ENCODE peak calls at places on chromosomes 11 and 22, in seven cellular contexts. X, F, W, K, Z, T and R are unnamed samples.

GRCh38 chr22:19292262-19293230 is 1.0 kb upstream of the CLTCL1 start:
- DNase-seq in X (no peak), W (peak), T (peak), F (peak), Z (peak), K (no peak), R (peak)

GRCh38 chr22:31199187-31199586 is 12.9 kb upstream of the LIMK2 start:
- DNase-seq in X (no peak), W (no peak), F (no peak), Z (no peak), T (no peak), K (no peak), R (no peak)

GRCh38 chr11:27991731-27992130 is 116.2 kb downstream of the KIF18A start:
- DNase-seq in X (no peak), K (no peak), T (peak), Z (peak), W (no peak), F (no peak), R (no peak)

GRCh38 chr11:119422505-119423416 is at the start of gene THY1:
- DNase-seq in T (no peak), Z (peak), W (no peak), F (no peak), K (peak), X (no peak), R (no peak)

GRCh38 chr11:33779849-33780528 is 5.7 kb upstream of the FBXO3 start:
- DNase-seq in W (no peak), Z (peak), K (peak), F (no peak), T (peak), X (no peak), R (peak)

GRCh38 chr11:33976351-33977199 is 75.0 kb upstream of the CAPRIN1 start:
- DNase-seq in T (no peak), K (no peak), Z (peak), W (no peak), X (no peak), F (no peak), R (no peak)

GRCh38 chr11:75425422-75425821 is 7.6 kb downstream of the KLHL35 start:
- DNase-seq in W (peak), F (no peak), K (no peak), X (no peak), T (no peak), Z (no peak), R (no peak)

GRCh38 chr11:113446112-113446511 is 29.1 kb downstream of the DRD2 start:
- DNase-seq in Z (peak), T (peak), K (peak), W (no peak), F (no peak), X (no peak), R (peak)

GRCh38 chr11:100328626-100329340 is 358.3 kb upstream of the ARHGAP42 start:
- DNase-seq in X (no peak), T (no peak), K (no peak), W (no peak), F (no peak), Z (peak), R (peak)

GRCh38 chr11:12223771-12224536 is 113.6 kb downstream of the MICAL2 start:
- DNase-seq in Z (no peak), T (no peak), X (no peak), W (no peak), K (no peak), F (peak), R (peak)

GRCh38 chr22:41598081-41598480 is 8.4 kb upstream of the PMM1 start:
- DNase-seq in F (no peak), K (peak), Z (peak), X (no peak), T (peak), W (peak), R (peak)

GRCh38 chr11:2100361-2101170 is 38.6 kb downstream of the IGF2 start:
- DNase-seq in K (no peak), F (peak), W (peak), X (no peak), Z (no peak), T (no peak), R (no peak)

GRCh38 chr11:130029137-130029536 is 26.5 kb upstream of the PRDM10 start:
- DNase-seq in Z (no peak), W (no peak), T (peak), F (no peak), X (no peak), K (no peak), R (peak)

GRCh38 chr11:104654414-104654813 is 243.8 kb downstream of the CASP12 start:
- DNase-seq in T (no peak), K (no peak), W (no peak), F (no peak), X (no peak), Z (no peak), R (no peak)

GRCh38 chr11:115985896-115986295 is 481.7 kb upstream of the CADM1 start:
- DNase-seq in T (peak), W (no peak), F (no peak), Z (no peak), X (no peak), K (no peak), R (no peak)

GRCh38 chr11:121544956-121545355 is 92.2 kb upstream of the SORL1-AS1 start:
- DNase-seq in W (no peak), K (no peak), Z (no peak), T (no peak), X (no peak), F (no peak), R (no peak)

GRCh38 chr11:97461934-97462333 is 1072.1 kb downstream of the JRKL start:
- DNase-seq in X (no peak), K (no peak), Z (no peak), W (no peak), F (no peak), T (no peak), R (no peak)

GRCh38 chr22:20566420-20567260 is 59.2 kb downstream of the MED15 start:
- DNase-seq in F (peak), T (peak), W (no peak), X (no peak), Z (peak), K (peak), R (peak)

GRCh38 chr11:128480066-128480465 is 107.3 kb downstream of the ETS1 start:
- DNase-seq in Z (no peak), T (no peak), W (no peak), K (no peak), F (no peak), X (no peak), R (no peak)

GRCh38 chr11:66967670-66968425 is 7.3 kb upstream of the C11orf86 start:
- DNase-seq in T (peak), Z (peak), F (no peak), K (peak), W (no peak), X (no peak), R (peak)

GRCh38 chr22:30970356-30970746 is 1.3 kb downstream of the TUG1 start:
- DNase-seq in K (no peak), W (no peak), Z (no peak), T (no peak), F (no peak), X (no peak), R (no peak)

GRCh38 chr11:119338318-119338890 is 2.3 kb downstream of the C1QTNF5 start:
- DNase-seq in F (peak), X (no peak), W (no peak), Z (peak), K (peak), T (peak), R (peak)

GRCh38 chr22:20957118-20957690 is 9.9 kb upstream of the AIFM3 start:
- DNase-seq in Z (no peak), K (no peak), F (peak), T (no peak), W (peak), X (no peak), R (no peak)

GRCh38 chr11:102453286-102453797 is 777 bp upstream of the TMEM123 start:
- DNase-seq in K (no peak), Z (peak), F (no peak), X (no peak), W (no peak), T (no peak), R (peak)

GRCh38 chr11:35324981-35325380 is 94.4 kb downstream of the SLC1A2 start:
- DNase-seq in W (no peak), X (no peak), K (no peak), F (no peak), T (peak), Z (peak), R (peak)

GRCh38 chr22:18090286-18090685 is 12.5 kb downstream of the PEX26 start:
- DNase-seq in X (no peak), T (no peak), K (no peak), W (no peak), Z (no peak), F (no peak), R (no peak)

GRCh38 chr22:18088825-18089568 is 11.2 kb downstream of the PEX26 start:
- DNase-seq in Z (no peak), X (no peak), T (no peak), K (no peak), F (peak), W (no peak), R (no peak)

GRCh38 chr22:18091478-18091877 is 13.7 kb downstream of the PEX26 start:
- DNase-seq in F (no peak), T (peak), Z (peak), X (no peak), K (no peak), W (no peak), R (no peak)

GRCh38 chr22:18093661-18094060 is 15.9 kb downstream of the PEX26 start:
- DNase-seq in K (no peak), T (no peak), F (no peak), W (no peak), Z (no peak), X (no peak), R (no peak)

GRCh38 chr22:18091916-18092526 is 14.2 kb downstream of the PEX26 start:
- DNase-seq in T (peak), X (no peak), Z (peak), W (peak), F (peak), K (peak), R (peak)
- H3K4me3 ChIP-seq in T (peak), X (peak), Z (peak), W (peak), F (peak), K (no peak), R (no peak)

DNA sequence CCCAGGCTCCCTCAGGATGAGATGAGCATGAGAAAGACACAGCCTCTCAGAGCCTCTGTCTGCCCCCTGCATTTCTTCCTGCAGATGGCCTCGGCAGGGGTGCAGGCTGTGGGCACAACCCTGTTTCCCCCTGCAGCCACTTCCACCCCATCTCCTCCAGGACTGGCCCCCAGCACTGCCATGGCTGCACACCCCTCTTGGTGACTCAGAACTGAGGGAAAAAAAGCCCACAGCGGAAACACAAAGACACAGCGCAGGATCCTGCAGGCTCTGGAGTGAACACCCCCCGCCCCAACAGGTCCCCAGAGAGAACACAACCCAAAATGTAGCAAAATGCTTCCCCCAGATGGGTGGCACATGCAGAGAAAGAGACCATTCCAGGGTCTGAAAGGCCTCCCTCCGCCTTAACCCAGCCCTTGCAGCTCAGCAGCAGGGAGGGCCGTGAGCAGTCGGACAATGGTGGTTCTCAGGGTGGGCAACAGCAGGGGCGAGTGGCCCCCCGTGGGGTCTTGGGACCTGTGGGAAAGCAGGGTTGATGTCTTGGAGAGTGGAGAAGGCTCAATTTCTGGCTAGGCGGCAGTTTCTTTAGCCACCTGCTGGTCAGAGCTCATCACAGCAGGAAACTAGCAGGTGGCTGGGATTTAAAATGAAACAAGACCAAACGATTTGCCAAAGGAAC is 8.0 kb downstream of the TUBGCP6 start:
- DNase-seq in Z (peak), F (no peak), T (peak), X (no peak), K (peak), W (no peak), R (peak)
- TF ChIP-seq CTCF in Z (peak), F (peak), T (peak), X (peak), K (peak), W (no peak), R (peak)

DNA sequence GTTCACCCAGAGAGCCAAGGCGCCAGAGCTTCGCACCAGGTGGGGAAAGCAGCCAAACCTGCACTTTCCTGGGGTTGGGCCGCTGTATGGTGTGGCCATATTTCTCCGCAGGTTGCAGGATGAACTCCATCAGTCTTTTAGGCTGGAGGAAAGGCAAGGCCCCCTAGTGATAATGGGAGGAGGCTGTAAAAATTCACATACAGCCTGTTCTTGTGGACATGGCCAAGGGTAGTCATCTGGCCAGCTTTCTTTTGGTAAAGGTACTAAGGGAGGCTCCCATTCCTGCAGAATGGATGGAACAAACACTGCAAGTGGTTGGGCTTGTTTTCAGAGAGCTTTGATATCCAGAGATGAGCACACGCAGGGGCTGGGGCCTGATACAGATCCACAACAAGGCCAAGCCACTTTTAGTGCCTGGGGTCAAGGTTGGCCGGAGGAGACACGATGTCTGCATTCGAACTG is 29.6 kb downstream of the C22orf31 start:
- DNase-seq in T (no peak), W (no peak), F (no peak), Z (no peak), K (no peak), X (no peak), R (no peak)
- H3K4me3 ChIP-seq in T (peak), W (no peak), F (no peak), Z (no peak), K (peak), X (no peak), R (no peak)

DNA sequence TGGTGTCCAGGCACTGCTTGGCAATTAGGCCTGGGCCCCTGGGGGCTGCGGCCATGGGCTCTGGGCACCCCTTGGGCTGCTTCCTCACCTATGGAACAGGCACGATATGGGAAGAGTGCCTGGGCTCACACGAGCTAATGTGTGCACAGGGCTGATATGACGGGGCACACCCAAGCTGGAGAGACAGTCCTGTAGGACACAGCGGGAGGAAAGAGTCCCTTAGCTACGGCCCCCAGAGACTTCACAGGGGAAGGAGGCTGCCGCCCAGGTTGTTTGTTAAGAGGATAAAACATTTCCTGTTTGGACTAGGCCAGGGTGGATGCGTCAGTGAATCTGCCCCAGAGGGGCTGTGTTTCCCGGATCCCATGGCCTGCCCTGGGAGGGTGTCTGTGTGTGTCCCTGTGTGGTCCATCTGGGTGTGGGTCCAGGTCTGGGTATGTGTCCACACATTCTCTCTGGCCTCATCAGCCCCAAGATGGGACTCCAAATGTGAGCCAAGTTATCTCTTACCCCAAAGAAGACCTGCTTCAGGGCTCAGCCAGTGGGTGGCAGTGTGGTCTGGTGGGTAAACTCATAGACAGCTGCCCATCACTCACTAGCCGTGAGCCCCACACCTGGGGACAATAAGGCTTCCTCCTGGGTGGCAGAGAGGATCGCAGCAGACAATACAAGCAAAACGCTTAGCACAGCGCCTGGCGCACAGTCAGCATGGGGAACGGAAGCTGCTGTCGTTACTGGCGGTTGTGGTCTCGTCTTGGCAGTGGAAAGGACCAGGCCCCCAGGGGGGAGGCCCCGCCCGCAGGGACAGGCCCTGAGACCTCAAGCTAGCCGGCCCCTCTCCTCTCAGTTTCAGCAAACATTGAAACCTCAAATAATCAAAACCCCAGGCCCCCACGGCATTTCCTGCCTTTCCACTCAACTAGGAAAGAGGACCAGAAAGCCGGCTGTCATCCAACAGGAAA is 3.2 kb upstream of the EMID1 start:
- DNase-seq in T (peak), K (peak), Z (peak), F (peak), X (no peak), W (no peak), R (peak)
- TF ChIP-seq CTCF in T (peak), K (peak), Z (peak), F (peak), X (peak), W (no peak), R (peak)

GRCh38 chr22:18024956-18025720 is 777 bp upstream of the MICAL3 start:
- DNase-seq in Z (no peak), W (no peak), K (no peak), T (no peak), X (no peak), F (no peak), R (no peak)
- H3K4me3 ChIP-seq in Z (peak), W (peak), K (no peak), T (peak), X (peak), F (peak), R (no peak)

GRCh38 chr11:112294688-112295340 is 34.2 kb upstream of the PLET1 start:
- DNase-seq in W (no peak), K (no peak), T (no peak), X (no peak), Z (no peak), F (no peak), R (no peak)
- TF ChIP-seq CTCF in W (no peak), K (no peak), T (no peak), X (no peak), Z (no peak), F (no peak), R (no peak)

DNA sequence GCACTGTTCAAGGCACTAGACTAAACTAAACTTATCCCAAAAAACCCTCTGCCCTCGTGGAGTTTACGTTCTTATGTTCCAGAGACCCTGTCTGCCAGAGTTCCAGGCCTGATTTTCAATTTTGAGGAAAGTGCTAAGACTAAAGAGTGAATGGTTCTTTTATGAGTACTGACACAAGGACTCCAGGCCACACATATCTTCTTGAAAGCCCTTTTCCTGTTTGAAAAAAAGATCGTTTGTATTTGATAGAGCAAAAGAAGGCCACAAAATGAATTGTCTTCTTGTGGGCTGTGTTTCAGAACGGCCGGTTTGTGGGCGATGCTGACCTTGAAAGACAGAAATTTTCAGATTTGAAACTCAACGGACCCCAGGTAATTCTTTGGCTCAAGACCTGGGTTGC is 32.1 kb downstream of the CTNND1 start:
- DNase-seq in K (no peak), T (no peak), F (no peak), Z (no peak), X (no peak), W (no peak), R (no peak)
- H3K4me3 ChIP-seq in K (no peak), T (no peak), F (no peak), Z (no peak), X (no peak), W (no peak), R (no peak)